ENCODE peak calls at places on chromosome 20, in six cellular contexts. One of them, this sample, is unnamed.
A peak's percentile ranks its signal among the peaks of the same experiment; 100 is the strongest.

GRCh38 chr20:57983082-57983481 is 245.4 kb downstream of the ANKRD60 start:
- DNase-seq in H1: no peak
- DNase-seq in SK-N-SH: no peak
- DNase-seq in HepG2: no peak
- DNase-seq in K562: no peak
- DNase-seq in A549: no peak
- DNase-seq in this sample: no peak

GRCh38 chr20:23334111-23334510 is 16.5 kb upstream of the NXT1 start:
- DNase-seq in H1: no peak
- DNase-seq in SK-N-SH: no peak
- DNase-seq in HepG2: no peak
- DNase-seq in K562: no peak
- DNase-seq in A549: no peak
- DNase-seq in this sample: no peak

GRCh38 chr20:10447028-10447427 is 11.9 kb downstream of the SLX4IP start:
- DNase-seq in H1: no peak
- DNase-seq in SK-N-SH: peak; percentile 55
- DNase-seq in HepG2: peak; percentile 32
- DNase-seq in K562: peak; percentile 30
- DNase-seq in A549: peak; percentile 91
- DNase-seq in this sample: peak; percentile 92

GRCh38 chr20:52760791-52761190 is 211.4 kb upstream of the TSHZ2 start:
- DNase-seq in H1: no peak
- DNase-seq in SK-N-SH: no peak
- DNase-seq in HepG2: no peak
- DNase-seq in K562: no peak
- DNase-seq in A549: no peak
- DNase-seq in this sample: no peak

GRCh38 chr20:25247666-25248500 is at the start of gene PYGB:
- DNase-seq in H1: peak; percentile 87
- DNase-seq in SK-N-SH: peak; percentile 98
- DNase-seq in HepG2: peak; percentile 78
- DNase-seq in K562: peak; percentile 89
- DNase-seq in A549: peak; percentile 94
- DNase-seq in this sample: peak; percentile 41

GRCh38 chr20:37315293-37316110 is 26.0 kb downstream of the MANBAL start:
- DNase-seq in H1: no peak
- DNase-seq in SK-N-SH: peak; percentile 81
- DNase-seq in HepG2: no peak
- DNase-seq in K562: no peak
- DNase-seq in A549: no peak
- DNase-seq in this sample: no peak

GRCh38 chr20:51220293-51220706 is 197.4 kb upstream of the KCNG1 start:
- DNase-seq in H1: peak; percentile 93
- DNase-seq in SK-N-SH: peak; percentile 52
- DNase-seq in HepG2: peak; percentile 23
- DNase-seq in K562: peak; percentile 75
- DNase-seq in A549: peak; percentile 51
- DNase-seq in this sample: no peak

GRCh38 chr20:51062065-51062464 is 39.2 kb upstream of the KCNG1 start:
- DNase-seq in H1: no peak
- DNase-seq in SK-N-SH: no peak
- DNase-seq in HepG2: no peak
- DNase-seq in K562: no peak
- DNase-seq in A549: no peak
- DNase-seq in this sample: no peak

GRCh38 chr20:57844626-57845596 is 135.1 kb upstream of the PMEPA1 start:
- DNase-seq in H1: no peak
- DNase-seq in SK-N-SH: no peak
- DNase-seq in HepG2: no peak
- DNase-seq in K562: no peak
- DNase-seq in A549: no peak
- DNase-seq in this sample: no peak

GRCh38 chr20:17909745-17910345 is 58.7 kb downstream of the SNX5 start:
- DNase-seq in H1: no peak
- DNase-seq in SK-N-SH: no peak
- DNase-seq in HepG2: no peak
- DNase-seq in K562: no peak
- DNase-seq in A549: no peak
- DNase-seq in this sample: no peak

GRCh38 chr20:34983995-34984735 is 28.5 kb downstream of the MYH7B start:
- DNase-seq in H1: peak; percentile 65
- DNase-seq in SK-N-SH: no peak
- DNase-seq in HepG2: no peak
- DNase-seq in K562: no peak
- DNase-seq in A549: no peak
- DNase-seq in this sample: no peak

GRCh38 chr20:35888659-35889058 is 65.6 kb downstream of the SCAND1 start:
- DNase-seq in H1: no peak
- DNase-seq in SK-N-SH: no peak
- DNase-seq in HepG2: no peak
- DNase-seq in K562: no peak
- DNase-seq in A549: no peak
- DNase-seq in this sample: no peak

GRCh38 chr20:44467289-44467883 is 8.3 kb upstream of the TTPAL start:
- DNase-seq in H1: peak; percentile 46
- DNase-seq in SK-N-SH: peak; percentile 19
- DNase-seq in HepG2: peak; percentile 48
- DNase-seq in K562: no peak
- DNase-seq in A549: no peak
- DNase-seq in this sample: no peak

GRCh38 chr20:663315-664090 is 10.5 kb upstream of the SRXN1 start:
- DNase-seq in H1: peak; percentile 74
- DNase-seq in SK-N-SH: no peak
- DNase-seq in HepG2: no peak
- DNase-seq in K562: no peak
- DNase-seq in A549: no peak
- DNase-seq in this sample: no peak

GRCh38 chr20:56975838-56976237 is 290.6 kb downstream of the BMP7 start:
- DNase-seq in H1: no peak
- DNase-seq in SK-N-SH: no peak
- DNase-seq in HepG2: no peak
- DNase-seq in K562: no peak
- DNase-seq in A549: no peak
- DNase-seq in this sample: no peak

GRCh38 chr20:723756-724155 is 44.5 kb downstream of the SLC52A3 start:
- DNase-seq in H1: no peak
- DNase-seq in SK-N-SH: no peak
- DNase-seq in HepG2: no peak
- DNase-seq in K562: no peak
- DNase-seq in A549: no peak
- DNase-seq in this sample: no peak

GRCh38 chr20:38024496-38024895 is 8.8 kb downstream of the TTI1 start:
- DNase-seq in H1: no peak
- DNase-seq in SK-N-SH: no peak
- DNase-seq in HepG2: no peak
- DNase-seq in K562: no peak
- DNase-seq in A549: no peak
- DNase-seq in this sample: no peak

GRCh38 chr20:51373713-51374481 is 168.6 kb downstream of the NFATC2 start:
- DNase-seq in H1: no peak
- DNase-seq in SK-N-SH: peak; percentile 71
- DNase-seq in HepG2: no peak
- DNase-seq in K562: peak; percentile 69
- DNase-seq in A549: no peak
- DNase-seq in this sample: no peak

GRCh38 chr20:13029687-13030510 is 21.1 kb downstream of the SPTLC3 start:
- DNase-seq in H1: no peak
- DNase-seq in SK-N-SH: no peak
- DNase-seq in HepG2: peak; percentile 80
- DNase-seq in K562: no peak
- DNase-seq in A549: peak; percentile 67
- DNase-seq in this sample: no peak

DNA sequence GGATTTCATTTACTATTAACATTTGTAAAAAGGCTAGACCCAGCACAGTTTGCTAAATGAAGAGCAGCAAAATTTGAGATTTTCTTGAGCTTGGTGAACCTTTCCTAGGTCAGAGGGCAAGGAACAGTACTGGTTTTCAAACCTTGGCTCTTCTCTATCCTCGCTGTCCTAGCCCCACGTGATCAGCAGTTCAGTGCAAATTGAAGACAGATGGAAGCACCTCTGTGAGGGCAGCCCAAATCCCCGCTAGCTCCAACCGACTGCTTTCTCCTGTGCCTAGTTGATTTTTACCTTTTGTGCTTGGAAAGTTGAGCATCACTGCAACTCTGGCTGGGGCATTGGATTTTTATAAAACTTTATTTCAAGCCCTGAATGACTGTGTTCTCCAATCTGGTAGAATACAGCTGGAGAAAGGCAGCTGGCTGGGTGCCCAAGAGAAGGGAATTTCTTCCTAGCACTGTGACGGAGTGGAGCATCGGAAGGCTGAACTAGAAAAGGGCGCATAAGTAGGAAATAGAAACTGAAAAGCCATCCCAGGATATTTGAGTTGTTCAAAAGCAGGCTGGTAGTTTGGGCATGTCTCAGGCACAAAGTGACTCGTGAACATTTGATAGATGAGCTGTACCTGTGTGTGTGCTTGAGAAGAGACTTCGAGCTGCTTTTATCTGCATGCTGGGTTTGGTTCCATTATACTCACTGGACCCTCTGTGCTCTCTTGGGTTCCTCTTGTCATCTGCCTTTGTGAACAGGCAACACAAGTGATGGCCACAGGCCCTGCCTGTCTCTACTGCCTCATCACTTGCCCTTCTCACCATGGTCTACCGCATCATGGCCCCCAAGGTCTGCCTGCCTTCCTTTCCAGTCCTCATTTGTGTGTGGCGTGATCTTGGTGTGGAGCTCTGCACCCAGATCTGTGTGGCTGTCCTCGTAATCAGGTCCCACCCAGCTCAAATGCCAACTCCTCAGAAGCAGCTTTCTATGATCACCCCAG is 2.3 kb downstream of the RNF114 start:
- DNase-seq in H1: no peak
- DNase-seq in SK-N-SH: peak; percentile 76
- DNase-seq in HepG2: no peak
- DNase-seq in K562: no peak
- DNase-seq in A549: no peak
- DNase-seq in this sample: no peak
- TF ChIP-seq CHD2 in H1: no peak
- TF ChIP-seq CHD2 in SK-N-SH: peak; percentile 17
- TF ChIP-seq CHD2 in HepG2: no peak
- TF ChIP-seq CHD2 in K562: no peak
- TF ChIP-seq CHD2 in A549: no peak
- TF ChIP-seq CHD2 in this sample: no peak

GRCh38 chr20:19995220-19995863 is 21.8 kb upstream of the NAA20 start:
- DNase-seq in H1: no peak
- DNase-seq in SK-N-SH: peak; percentile 60
- DNase-seq in HepG2: peak; percentile 63
- DNase-seq in K562: peak; percentile 46
- DNase-seq in A549: peak; percentile 55
- DNase-seq in this sample: no peak
- H3K4me1 ChIP-seq in H1: peaks cover 4% of the 10 kb centered on the region
- H3K4me1 ChIP-seq in SK-N-SH: peaks cover 48% of the 10 kb centered on the region
- H3K4me1 ChIP-seq in HepG2: peaks cover 38% of the 10 kb centered on the region
- H3K4me1 ChIP-seq in K562: no peaks in the 10 kb centered on the region
- H3K4me1 ChIP-seq in A549: peaks cover 51% of the 10 kb centered on the region
- H3K4me1 ChIP-seq in this sample: no peaks in the 10 kb centered on the region

GRCh38 chr20:59636791-59637370 is 32.5 kb downstream of the PHACTR3 start:
- DNase-seq in H1: no peak
- DNase-seq in SK-N-SH: no peak
- DNase-seq in HepG2: no peak
- DNase-seq in K562: no peak
- DNase-seq in A549: no peak
- DNase-seq in this sample: no peak
- TF ChIP-seq CHD2 in H1: no peak
- TF ChIP-seq CHD2 in SK-N-SH: no peak
- TF ChIP-seq CHD2 in HepG2: no peak
- TF ChIP-seq CHD2 in K562: no peak
- TF ChIP-seq CHD2 in A549: no peak
- TF ChIP-seq CHD2 in this sample: no peak

DNA sequence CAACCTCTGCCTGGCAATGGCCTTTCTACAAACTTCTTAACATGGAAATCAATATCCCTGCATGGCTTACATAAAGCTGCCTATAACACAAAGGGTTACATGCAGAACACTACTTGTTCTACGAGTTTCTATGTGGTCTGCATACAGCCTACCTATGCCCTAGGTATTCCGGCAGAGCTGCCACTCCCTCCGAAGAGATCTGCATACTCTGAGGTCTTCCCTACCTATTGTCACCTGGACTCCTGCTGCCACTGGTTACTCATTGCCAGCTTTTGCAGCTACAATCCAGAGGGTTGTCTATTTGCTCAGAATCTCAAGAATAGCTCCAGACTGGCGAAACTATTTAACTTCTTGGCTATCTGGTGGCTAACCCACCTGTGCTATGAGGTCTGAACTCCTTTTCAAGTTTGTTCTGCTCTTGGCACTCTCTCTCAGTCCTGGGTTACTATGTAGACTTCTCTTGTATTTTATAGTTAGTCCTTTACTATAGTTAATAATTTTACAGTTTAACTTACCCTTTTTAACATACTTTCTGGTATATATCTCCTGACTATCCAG is 323.3 kb downstream of the BMP2 start:
- DNase-seq in H1: no peak
- DNase-seq in SK-N-SH: no peak
- DNase-seq in HepG2: no peak
- DNase-seq in K562: no peak
- DNase-seq in A549: no peak
- DNase-seq in this sample: no peak
- H3K4me1 ChIP-seq in H1: no peaks in the 10 kb centered on the region
- H3K4me1 ChIP-seq in SK-N-SH: no peaks in the 10 kb centered on the region
- H3K4me1 ChIP-seq in HepG2: no peaks in the 10 kb centered on the region
- H3K4me1 ChIP-seq in K562: no peaks in the 10 kb centered on the region
- H3K4me1 ChIP-seq in A549: no peaks in the 10 kb centered on the region
- H3K4me1 ChIP-seq in this sample: no peaks in the 10 kb centered on the region

GRCh38 chr20:2804921-2805681 is 4.7 kb upstream of the CPXM1 start:
- DNase-seq in H1: peak; percentile 72
- DNase-seq in SK-N-SH: peak; percentile 25
- DNase-seq in HepG2: no peak
- DNase-seq in K562: no peak
- DNase-seq in A549: no peak
- DNase-seq in this sample: no peak
- TF ChIP-seq CHD2 in H1: no peak
- TF ChIP-seq CHD2 in SK-N-SH: no peak
- TF ChIP-seq CHD2 in HepG2: no peak
- TF ChIP-seq CHD2 in K562: no peak
- TF ChIP-seq CHD2 in A549: no peak
- TF ChIP-seq CHD2 in this sample: no peak

DNA sequence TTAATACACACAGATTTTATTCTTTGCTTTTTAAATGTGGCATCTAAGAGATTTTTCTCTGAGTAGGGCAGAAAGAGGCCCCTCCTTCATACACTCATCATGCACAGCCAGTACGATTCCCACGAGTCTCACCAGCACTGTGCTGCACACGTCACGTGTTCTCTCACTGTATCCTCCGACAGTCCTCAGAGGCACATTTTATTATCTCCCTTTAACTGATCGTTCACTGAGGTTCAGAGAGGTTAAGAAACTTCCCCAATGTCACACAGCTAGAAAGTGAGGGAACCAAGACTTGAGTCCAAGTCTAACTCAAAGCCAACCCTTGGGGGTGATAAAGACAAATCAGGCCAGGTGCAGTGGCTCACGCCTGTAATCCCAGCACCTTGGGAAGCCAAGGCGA is 142.5 kb downstream of the PREX1 start:
- DNase-seq in H1: no peak
- DNase-seq in SK-N-SH: no peak
- DNase-seq in HepG2: no peak
- DNase-seq in K562: no peak
- DNase-seq in A549: no peak
- DNase-seq in this sample: no peak
- H3K4me1 ChIP-seq in H1: peaks cover 11% of the 10 kb centered on the region
- H3K4me1 ChIP-seq in SK-N-SH: peaks cover 52% of the 10 kb centered on the region
- H3K4me1 ChIP-seq in HepG2: peaks cover 13% of the 10 kb centered on the region
- H3K4me1 ChIP-seq in K562: peaks cover 13% of the 10 kb centered on the region
- H3K4me1 ChIP-seq in A549: peaks cover 4% of the 10 kb centered on the region
- H3K4me1 ChIP-seq in this sample: no peaks in the 10 kb centered on the region

GRCh38 chr20:11907621-11908020 is 10.1 kb upstream of the BTBD3 start:
- DNase-seq in H1: no peak
- DNase-seq in SK-N-SH: no peak
- DNase-seq in HepG2: no peak
- DNase-seq in K562: no peak
- DNase-seq in A549: no peak
- DNase-seq in this sample: no peak
- TF ChIP-seq CHD2 in H1: no peak
- TF ChIP-seq CHD2 in SK-N-SH: no peak
- TF ChIP-seq CHD2 in HepG2: no peak
- TF ChIP-seq CHD2 in K562: no peak
- TF ChIP-seq CHD2 in A549: no peak
- TF ChIP-seq CHD2 in this sample: no peak

This sample was measured in GM12878.